ENCODE peak calls at places on chromosomes 12 and 14, in six cellular contexts. One of them, this sample, is unnamed.

GRCh38 chr12:49057888-49058287 is 2.7 kb downstream of the KMT2D start:
- DNase-seq in heart left ventricle: no peak
- DNase-seq in bronchial epithelial cell: peak
- DNase-seq in GM06990: no peak
- DNase-seq in epithelial cell of esophagus: peak
- DNase-seq in AG04450: no peak
- DNase-seq in this sample: no peak

GRCh38 chr12:13536219-13536910 is 339.8 kb downstream of the EMP1 start:
- DNase-seq in heart left ventricle: no peak
- DNase-seq in bronchial epithelial cell: no peak
- DNase-seq in GM06990: peak
- DNase-seq in epithelial cell of esophagus: no peak
- DNase-seq in AG04450: no peak
- DNase-seq in this sample: no peak

GRCh38 chr14:83163016-83163415 is 1629.4 kb upstream of the SEL1L start:
- DNase-seq in heart left ventricle: no peak
- DNase-seq in bronchial epithelial cell: peak
- DNase-seq in GM06990: no peak
- DNase-seq in epithelial cell of esophagus: peak
- DNase-seq in AG04450: no peak
- DNase-seq in this sample: no peak

GRCh38 chr12:26359576-26359975 is 164.2 kb downstream of the SSPN start:
- DNase-seq in heart left ventricle: no peak
- DNase-seq in bronchial epithelial cell: no peak
- DNase-seq in GM06990: no peak
- DNase-seq in epithelial cell of esophagus: no peak
- DNase-seq in AG04450: no peak
- DNase-seq in this sample: no peak

GRCh38 chr12:45547132-45547531 is 182.4 kb upstream of the ARID2 start:
- DNase-seq in heart left ventricle: no peak
- DNase-seq in bronchial epithelial cell: no peak
- DNase-seq in GM06990: no peak
- DNase-seq in epithelial cell of esophagus: no peak
- DNase-seq in AG04450: no peak
- DNase-seq in this sample: no peak

GRCh38 chr14:76929927-76930326 is 98.6 kb downstream of the IRF2BPL start:
- DNase-seq in heart left ventricle: peak
- DNase-seq in bronchial epithelial cell: peak
- DNase-seq in GM06990: no peak
- DNase-seq in epithelial cell of esophagus: peak
- DNase-seq in AG04450: no peak
- DNase-seq in this sample: no peak

GRCh38 chr12:1878695-1879094 is 39.8 kb downstream of the CACNA2D4 start:
- DNase-seq in heart left ventricle: no peak
- DNase-seq in bronchial epithelial cell: no peak
- DNase-seq in GM06990: no peak
- DNase-seq in epithelial cell of esophagus: no peak
- DNase-seq in AG04450: no peak
- DNase-seq in this sample: no peak

GRCh38 chr14:105519946-105520698 is 6.3 kb upstream of the TMEM121 start:
- DNase-seq in heart left ventricle: no peak
- DNase-seq in bronchial epithelial cell: no peak
- DNase-seq in GM06990: no peak
- DNase-seq in epithelial cell of esophagus: no peak
- DNase-seq in AG04450: no peak
- DNase-seq in this sample: no peak

GRCh38 chr12:107778383-107779015 is 4.0 kb downstream of the ASCL4 start:
- DNase-seq in heart left ventricle: no peak
- DNase-seq in bronchial epithelial cell: no peak
- DNase-seq in GM06990: no peak
- DNase-seq in epithelial cell of esophagus: no peak
- DNase-seq in AG04450: no peak
- DNase-seq in this sample: no peak

GRCh38 chr12:62716866-62717477 is 218.0 kb downstream of the PPM1H start:
- DNase-seq in heart left ventricle: no peak
- DNase-seq in bronchial epithelial cell: peak
- DNase-seq in GM06990: no peak
- DNase-seq in epithelial cell of esophagus: peak
- DNase-seq in AG04450: no peak
- DNase-seq in this sample: no peak

GRCh38 chr12:3261782-3262359 is 184.7 kb downstream of the TSPAN9 start:
- DNase-seq in heart left ventricle: no peak
- DNase-seq in bronchial epithelial cell: no peak
- DNase-seq in GM06990: no peak
- DNase-seq in epithelial cell of esophagus: no peak
- DNase-seq in AG04450: no peak
- DNase-seq in this sample: no peak

GRCh38 chr12:48903982-48904411 is 21.3 kb downstream of the FKBP11 start:
- DNase-seq in heart left ventricle: peak
- DNase-seq in bronchial epithelial cell: peak
- DNase-seq in GM06990: peak
- DNase-seq in epithelial cell of esophagus: peak
- DNase-seq in AG04450: peak
- DNase-seq in this sample: no peak

GRCh38 chr12:46342562-46343033 is 30.0 kb downstream of the SLC38A2 start:
- DNase-seq in heart left ventricle: peak
- DNase-seq in bronchial epithelial cell: peak
- DNase-seq in GM06990: no peak
- DNase-seq in epithelial cell of esophagus: peak
- DNase-seq in AG04450: no peak
- DNase-seq in this sample: no peak

GRCh38 chr12:72547593-72547992 is 275.4 kb downstream of the TRHDE start:
- DNase-seq in heart left ventricle: no peak
- DNase-seq in bronchial epithelial cell: no peak
- DNase-seq in GM06990: no peak
- DNase-seq in epithelial cell of esophagus: peak
- DNase-seq in AG04450: peak
- DNase-seq in this sample: peak

GRCh38 chr12:72543777-72544467 is 271.8 kb downstream of the TRHDE start:
- DNase-seq in heart left ventricle: no peak
- DNase-seq in bronchial epithelial cell: no peak
- DNase-seq in GM06990: no peak
- DNase-seq in epithelial cell of esophagus: no peak
- DNase-seq in AG04450: no peak
- DNase-seq in this sample: no peak

GRCh38 chr12:72540811-72541210 is 268.6 kb downstream of the TRHDE start:
- DNase-seq in heart left ventricle: no peak
- DNase-seq in bronchial epithelial cell: no peak
- DNase-seq in GM06990: no peak
- DNase-seq in epithelial cell of esophagus: no peak
- DNase-seq in AG04450: no peak
- DNase-seq in this sample: no peak

GRCh38 chr12:72549184-72549583 is 277.0 kb downstream of the TRHDE start:
- DNase-seq in heart left ventricle: no peak
- DNase-seq in bronchial epithelial cell: no peak
- DNase-seq in GM06990: no peak
- DNase-seq in epithelial cell of esophagus: no peak
- DNase-seq in AG04450: no peak
- DNase-seq in this sample: no peak

DNA sequence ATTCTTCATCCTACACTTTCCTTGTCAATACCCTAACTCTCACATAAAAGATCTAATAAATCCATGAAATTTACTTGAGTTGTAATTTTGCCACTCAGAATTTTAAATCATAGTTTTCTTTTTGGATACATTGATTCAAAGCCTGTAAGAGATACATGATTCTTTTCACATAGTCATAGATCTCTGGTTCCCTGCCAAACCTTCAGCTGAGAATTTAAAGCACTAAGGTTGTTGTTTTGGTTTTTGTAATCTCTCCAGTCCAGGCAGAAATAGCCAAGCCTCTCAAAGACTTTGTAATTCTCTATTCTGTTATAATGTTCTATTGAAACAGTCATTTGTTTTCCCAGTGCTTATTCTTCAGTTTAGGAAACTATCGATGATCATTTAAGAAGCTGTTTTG is 273.9 kb downstream of the TRHDE start:
- DNase-seq in heart left ventricle: no peak
- DNase-seq in bronchial epithelial cell: no peak
- DNase-seq in GM06990: no peak
- DNase-seq in epithelial cell of esophagus: no peak
- DNase-seq in AG04450: peak
- DNase-seq in this sample: peak
- H3K4me3 ChIP-seq in heart left ventricle: no peak
- H3K4me3 ChIP-seq in bronchial epithelial cell: no peak
- H3K4me3 ChIP-seq in GM06990: no peak
- H3K4me3 ChIP-seq in epithelial cell of esophagus: no peak
- H3K4me3 ChIP-seq in AG04450: no peak
- H3K4me3 ChIP-seq in this sample: no peak

DNA sequence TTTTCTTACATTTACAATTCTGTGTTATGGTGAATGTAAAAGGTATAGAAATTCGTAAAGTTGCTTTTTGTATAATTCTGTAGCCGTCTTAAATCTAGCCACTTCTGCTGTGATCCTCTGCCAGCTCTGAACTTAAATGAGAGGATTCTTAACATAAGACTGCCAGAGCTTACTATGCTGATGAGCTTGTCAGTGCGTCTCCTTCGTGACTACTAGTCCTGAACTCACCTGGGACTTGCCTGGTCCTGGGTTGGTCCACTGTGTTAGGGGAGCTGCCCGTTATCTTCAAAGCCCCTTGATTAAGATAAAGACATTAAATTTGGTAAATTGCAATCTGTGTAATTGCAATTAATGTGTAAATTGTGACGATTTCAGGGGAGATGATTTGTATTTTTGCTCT is 44.7 kb downstream of the UNC79 start:
- DNase-seq in heart left ventricle: no peak
- DNase-seq in bronchial epithelial cell: no peak
- DNase-seq in GM06990: no peak
- DNase-seq in epithelial cell of esophagus: no peak
- DNase-seq in AG04450: no peak
- DNase-seq in this sample: no peak
- H3K4me3 ChIP-seq in heart left ventricle: no peak
- H3K4me3 ChIP-seq in bronchial epithelial cell: no peak
- H3K4me3 ChIP-seq in GM06990: no peak
- H3K4me3 ChIP-seq in epithelial cell of esophagus: no peak
- H3K4me3 ChIP-seq in AG04450: no peak
- H3K4me3 ChIP-seq in this sample: no peak

DNA sequence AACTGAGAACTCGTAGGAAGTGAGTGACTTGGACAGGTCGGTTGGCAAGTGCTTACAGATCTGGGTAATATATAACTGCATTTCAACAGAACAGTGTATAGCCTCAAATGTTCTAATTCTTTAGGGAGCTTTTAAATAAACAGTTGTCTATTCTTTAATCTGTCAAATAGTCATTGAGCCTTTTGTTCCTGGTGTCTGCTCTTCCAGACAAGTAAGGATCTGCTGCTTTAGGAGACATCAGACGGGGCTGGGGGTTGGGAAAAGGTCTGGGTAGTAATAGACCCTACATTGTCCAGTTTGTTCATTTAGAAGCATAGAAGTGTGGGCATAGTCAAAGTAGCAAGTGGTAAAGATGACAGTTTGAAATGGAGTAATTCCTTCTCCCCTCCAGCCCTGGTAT is 2.0 kb downstream of the PTPN11 start:
- DNase-seq in heart left ventricle: no peak
- DNase-seq in bronchial epithelial cell: no peak
- DNase-seq in GM06990: no peak
- DNase-seq in epithelial cell of esophagus: no peak
- DNase-seq in AG04450: no peak
- DNase-seq in this sample: no peak
- H3K4me3 ChIP-seq in heart left ventricle: no peak
- H3K4me3 ChIP-seq in bronchial epithelial cell: no peak
- H3K4me3 ChIP-seq in GM06990: no peak
- H3K4me3 ChIP-seq in epithelial cell of esophagus: no peak
- H3K4me3 ChIP-seq in AG04450: peak
- H3K4me3 ChIP-seq in this sample: no peak

GRCh38 chr12:96445743-96446655 is 43.4 kb upstream of the CFAP54 start:
- DNase-seq in heart left ventricle: peak
- DNase-seq in bronchial epithelial cell: peak
- DNase-seq in GM06990: peak
- DNase-seq in epithelial cell of esophagus: peak
- DNase-seq in AG04450: peak
- DNase-seq in this sample: peak
- H3K4me3 ChIP-seq in heart left ventricle: no peak
- H3K4me3 ChIP-seq in bronchial epithelial cell: no peak
- H3K4me3 ChIP-seq in GM06990: no peak
- H3K4me3 ChIP-seq in epithelial cell of esophagus: no peak
- H3K4me3 ChIP-seq in AG04450: peak
- H3K4me3 ChIP-seq in this sample: peak

DNA sequence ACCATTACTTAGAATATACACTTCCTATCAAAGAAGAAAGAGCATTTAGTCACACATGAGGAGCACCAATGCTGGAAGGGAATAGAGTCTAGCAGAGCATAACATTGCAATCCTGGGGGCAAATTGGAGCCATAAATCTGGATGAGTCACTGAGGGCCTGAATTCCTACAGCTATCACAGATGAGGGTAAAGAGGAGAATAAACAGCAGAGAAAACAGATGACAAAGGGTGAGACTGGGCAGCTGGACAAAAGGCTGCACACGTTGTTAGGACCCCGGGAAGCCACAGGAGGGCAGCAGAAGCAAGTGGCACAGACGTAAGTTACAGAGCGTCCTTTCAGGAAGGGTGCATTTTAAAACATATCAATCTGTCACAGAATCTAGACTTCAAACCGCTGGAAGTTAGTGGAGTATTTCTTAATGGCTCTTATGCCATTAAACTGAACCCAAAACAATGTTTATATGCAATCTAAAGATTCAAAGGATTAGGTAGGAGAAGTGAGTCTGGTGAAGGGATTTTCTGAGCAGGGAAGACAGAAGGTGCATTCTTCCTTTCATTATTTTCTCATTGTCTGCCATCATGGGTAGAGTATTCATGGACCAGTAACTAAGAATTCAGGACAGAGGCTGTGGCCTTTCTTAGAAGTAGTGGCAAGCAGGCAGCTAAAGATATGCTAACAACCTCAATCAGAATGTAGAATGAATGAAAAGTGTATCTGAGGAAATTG is 159.8 kb upstream of the DAAM1 start:
- DNase-seq in heart left ventricle: peak
- DNase-seq in bronchial epithelial cell: peak
- DNase-seq in GM06990: peak
- DNase-seq in epithelial cell of esophagus: peak
- DNase-seq in AG04450: peak
- DNase-seq in this sample: peak
- H3K4me3 ChIP-seq in heart left ventricle: no peak
- H3K4me3 ChIP-seq in bronchial epithelial cell: no peak
- H3K4me3 ChIP-seq in GM06990: peak
- H3K4me3 ChIP-seq in epithelial cell of esophagus: no peak
- H3K4me3 ChIP-seq in AG04450: no peak
- H3K4me3 ChIP-seq in this sample: no peak